ENCODE peak calls at places on chromosomes 12 and 14, in four cellular contexts. G is upper lobe of right lung; B is NCI-H226; E is CD8-positive, alpha-beta T cell. L is an unnamed sample.

GRCh38 chr14:22556990-22557623 is 31.9 kb downstream of the DAD1 start:
- DNase-seq in G (peak; percentile 94), B (peak; percentile 37), E (peak; percentile 98), L (peak; percentile 92)

GRCh38 chr12:94704452-94704871 is 54.1 kb upstream of the TMCC3 start:
- DNase-seq in G (no peak), B (peak; percentile 31), E (no peak), L (no peak)

GRCh38 chr14:33836203-33836894 is 114.5 kb downstream of the EGLN3 start:
- DNase-seq in G (no peak), B (peak; percentile 75), E (no peak), L (no peak)

GRCh38 chr12:54002915-54003339 is 3.0 kb downstream of the HOXC9 start:
- DNase-seq in G (no peak), B (no peak), E (no peak), L (no peak)

GRCh38 chr12:28051516-28052456 is 79.3 kb upstream of the PTHLH start:
- DNase-seq in G (no peak), B (peak; percentile 8), E (no peak), L (no peak)

GRCh38 chr12:46264057-46264456 is 4.8 kb downstream of the SLC38A1 start:
- DNase-seq in G (no peak), B (no peak), E (no peak), L (no peak)

GRCh38 chr12:88579572-88579940 is 715 bp downstream of the KITLG start:
- DNase-seq in G (peak; percentile 76), B (no peak), E (no peak), L (no peak)

GRCh38 chr12:6891637-6892036 is 13.0 kb upstream of the LRRC23 start:
- DNase-seq in G (no peak), B (no peak), E (peak; percentile 51), L (no peak)

GRCh38 chr14:32010561-32011188 is 66.4 kb upstream of the ARHGAP5 start:
- DNase-seq in G (no peak), B (peak; percentile 43), E (no peak), L (no peak)

GRCh38 chr12:111297703-111298426 is 71.0 kb downstream of the PHETA1 start:
- DNase-seq in G (no peak), B (no peak), E (no peak), L (no peak)

GRCh38 chr12:64895541-64895940 is 71.1 kb downstream of the TBC1D30 start:
- DNase-seq in G (no peak), B (peak; percentile 46), E (no peak), L (no peak)

GRCh38 chr12:119505001-119505400 is 88.6 kb upstream of the TMEM233 start:
- DNase-seq in G (no peak), B (no peak), E (no peak), L (no peak)

GRCh38 chr12:104457746-104458644 is 1.2 kb downstream of the CHST11 start:
- DNase-seq in G (peak; percentile 76), B (no peak), E (peak; percentile 77), L (peak; percentile 44)

GRCh38 chr12:19431407-19432308 is 7.6 kb upstream of the AEBP2 start:
- DNase-seq in G (no peak), B (peak; percentile 2), E (no peak), L (no peak)